ENCODE peak calls at places on chromosomes 7 and 10, in four cellular contexts. F is brain microvascular endothelial cell; D is activated naive CD8-positive, alpha-beta T cell treated with anti-CD3 and anti-CD28 coated beads, Interleukin-2, amount 50 U/mL, for 16 hours; U is kidney. N is an unnamed sample.

GRCh38 chr7:143355450-143356385 is 6.8 kb downstream of the FAM131B start:
- DNase-seq in F (no peak), D (no peak), U (no peak), N (no peak)

GRCh38 chr10:79203833-79204232 is 135.1 kb downstream of the ZMIZ1 start:
- DNase-seq in F (no peak), D (no peak), U (no peak), N (no peak)

GRCh38 chr10:47077941-47078340 is 166.7 kb downstream of the PTPN20 start:
- DNase-seq in F (no peak), D (no peak), U (no peak), N (no peak)

GRCh38 chr7:20787658-20788057 is 972 bp upstream of the SP8 start:
- DNase-seq in F (no peak), D (no peak), U (no peak), N (no peak)

GRCh38 chr10:1273372-1274097 is 217.3 kb downstream of the WDR37 start:
- DNase-seq in F (no peak), D (no peak), U (no peak), N (no peak)

GRCh38 chr7:30844916-30845315 is 66.7 kb upstream of the AQP1 start:
- DNase-seq in F (no peak), D (no peak), U (no peak), N (no peak)

GRCh38 chr10:3879073-3879472 is 94.1 kb upstream of the KLF6 start:
- DNase-seq in F (no peak), D (no peak), U (no peak), N (no peak)

GRCh38 chr7:26500749-26501352 is 209.2 kb downstream of the SNX10 start:
- DNase-seq in F (peak), D (no peak), U (no peak), N (peak)